ENCODE peak calls at places on chromosomes 4 and X, in six cellular contexts. I is SK-N-SH, L is K562, O is HepG2, P is HCT116, Z is GM12878. J is an unnamed sample. For H3K9me3, the result is how much of the 10 kb centered on the place peaks cover.

GRCh38 chrX:12949927-12950656 is 24.8 kb upstream of the TMSB4X start:
- DNase-seq in I (no peak), L (peak), O (no peak), P (no peak), Z (peak), J (no peak)

GRCh38 chr4:33467291-33467690 is 2747.1 kb downstream of the PCDH7 start:
- DNase-seq in I (no peak), L (peak), O (no peak), P (no peak), Z (no peak), J (no peak)

GRCh38 chr4:152356428-152357034 is 179.4 kb downstream of the FBXW7 start:
- DNase-seq in I (no peak), L (no peak), O (peak), P (no peak), Z (no peak), J (no peak)

GRCh38 chrX:133495464-133496391 is 80.4 kb upstream of the GPC4 start:
- DNase-seq in I (no peak), L (no peak), O (no peak), P (no peak), Z (no peak), J (no peak)

GRCh38 chr4:89024051-89024675 is 32.8 kb downstream of the FAM13A start:
- DNase-seq in I (peak), L (peak), O (peak), P (peak), Z (peak), J (peak)

GRCh38 chr4:140071806-140072205 is 82.2 kb downstream of the MAML3 start:
- DNase-seq in I (no peak), L (no peak), O (no peak), P (no peak), Z (peak), J (no peak)

GRCh38 chrX:45003080-45003479 is 130.1 kb downstream of the KDM6A start:
- DNase-seq in I (no peak), L (no peak), O (no peak), P (no peak), Z (no peak), J (no peak)

GRCh38 chr4:87529187-87529586 is at the start of gene SPARCL1:
- DNase-seq in I (no peak), L (no peak), O (no peak), P (no peak), Z (no peak), J (no peak)

GRCh38 chr4:45442466-45442865 is 681.4 kb downstream of the GABRG1 start:
- DNase-seq in I (peak), L (no peak), O (no peak), P (no peak), Z (no peak), J (no peak)

GRCh38 chrX:106356580-106356979 is 188.5 kb downstream of the PWWP3B start:
- DNase-seq in I (no peak), L (no peak), O (no peak), P (no peak), Z (no peak), J (no peak)

GRCh38 chrX:17527932-17528331 is 152.9 kb downstream of the NHS start:
- DNase-seq in I (no peak), L (no peak), O (no peak), P (no peak), Z (no peak), J (no peak)

GRCh38 chr4:2939383-2940243 is 23.6 kb downstream of the NOP14 start:
- DNase-seq in I (no peak), L (no peak), O (no peak), P (no peak), Z (no peak), J (no peak)

GRCh38 chr4:149512489-149512888 is 303.2 kb downstream of the IQCM start:
- DNase-seq in I (no peak), L (no peak), O (no peak), P (no peak), Z (no peak), J (no peak)

GRCh38 chr4:153438916-153439756 is 27.0 kb upstream of the TMEM131L start:
- DNase-seq in I (no peak), L (no peak), O (no peak), P (no peak), Z (peak), J (no peak)

GRCh38 chrX:31038585-31039326 is 33.1 kb downstream of the FTHL17 start:
- DNase-seq in I (peak), L (peak), O (peak), P (no peak), Z (no peak), J (no peak)

GRCh38 chrX:24956828-24957227 is 58.9 kb downstream of the ARX start:
- DNase-seq in I (no peak), L (no peak), O (no peak), P (no peak), Z (no peak), J (no peak)

GRCh38 chr4:101780284-101780683 is 10.2 kb upstream of the BANK1 start:
- DNase-seq in I (no peak), L (no peak), O (no peak), P (no peak), Z (no peak), J (no peak)

GRCh38 chr4:101777431-101777830 is 13.1 kb upstream of the BANK1 start:
- DNase-seq in I (no peak), L (no peak), O (no peak), P (no peak), Z (no peak), J (no peak)

DNA sequence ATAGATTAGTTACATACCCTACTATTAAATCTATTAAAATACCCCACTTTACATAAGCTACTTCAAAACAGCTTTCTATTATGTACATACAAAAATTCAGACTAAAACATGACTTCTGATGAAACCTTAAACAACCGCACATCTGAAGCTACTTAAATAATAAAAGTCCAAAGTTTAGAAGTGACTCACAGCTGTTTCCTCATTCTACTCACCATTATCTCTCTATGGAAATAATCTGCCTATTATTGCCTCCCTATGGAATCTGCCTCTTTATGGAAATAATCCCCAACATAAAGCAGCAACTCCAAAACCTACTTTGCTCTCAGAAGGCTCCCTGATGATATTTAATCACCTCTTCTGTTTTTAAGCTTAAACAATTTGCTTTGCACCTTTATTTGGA is 15.7 kb upstream of the BANK1 start:
- DNase-seq in I (no peak), L (no peak), O (peak), P (no peak), Z (no peak), J (no peak)
- TF ChIP-seq REST in I (no peak), L (no peak), O (no peak), P (no peak), Z (no peak), J (no peak)

DNA sequence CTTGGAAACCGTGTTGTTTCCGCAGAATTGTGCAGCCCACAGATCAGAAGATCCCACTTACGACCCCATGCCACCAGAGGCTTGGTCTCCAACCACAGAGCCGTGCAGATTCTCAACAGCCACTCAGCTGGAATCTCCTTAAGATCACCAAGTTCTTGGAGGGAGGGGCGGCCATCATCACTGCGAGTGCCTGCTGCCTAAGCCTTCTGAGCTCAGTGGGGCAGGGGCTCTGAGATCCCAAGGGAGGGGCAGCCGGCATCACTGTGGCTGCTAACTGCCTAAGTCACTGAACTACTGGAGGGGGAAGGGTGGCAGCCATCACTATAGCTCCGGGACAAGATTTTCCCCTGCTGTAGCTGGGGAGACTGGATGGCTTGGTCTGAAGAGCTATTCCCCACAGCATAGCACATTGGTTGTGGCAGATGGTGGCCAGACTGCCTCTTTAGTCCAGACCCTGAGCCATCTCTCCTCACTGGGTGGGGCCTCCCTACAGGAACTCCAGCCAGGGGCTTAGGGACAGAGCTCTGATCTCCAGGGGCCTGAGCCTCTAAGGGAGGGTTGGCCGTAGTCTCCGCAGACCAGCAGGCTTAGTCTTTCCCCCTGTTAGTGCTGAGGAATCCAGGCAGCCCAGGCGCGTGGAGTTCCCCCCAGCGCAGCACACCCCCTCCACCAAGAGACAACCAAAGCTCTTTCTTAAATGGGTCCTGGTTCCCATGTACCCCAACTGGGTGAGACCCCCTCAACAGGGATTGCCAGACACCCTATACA is 1483.9 kb downstream of the ADGRL3 start:
- DNase-seq in I (no peak), L (no peak), O (no peak), P (no peak), Z (no peak), J (no peak)
- TF ChIP-seq SIN3A in I (no peak), L (no peak), O (no peak), P (no peak), Z (no peak), J (no peak)

DNA sequence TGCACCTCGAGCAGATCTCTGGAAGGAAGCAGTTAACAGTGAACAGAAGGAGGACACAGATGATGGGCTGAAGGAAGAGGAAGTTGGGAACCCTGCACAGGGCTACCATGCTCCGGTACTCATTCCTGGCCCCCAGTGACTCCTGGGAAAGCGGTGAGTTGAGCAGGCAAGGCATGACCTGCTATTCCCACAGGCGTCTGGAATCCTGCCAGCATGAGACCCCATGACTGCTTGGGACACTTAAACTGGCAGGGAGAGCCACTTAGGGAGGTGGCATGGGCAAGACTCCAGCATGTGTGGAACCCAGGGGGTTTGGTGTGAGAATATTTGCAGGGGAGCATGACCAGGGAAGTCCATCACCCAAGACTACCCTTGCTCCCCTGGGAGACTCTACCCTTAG is 1056.4 kb upstream of the POU3F4 start:
- DNase-seq in I (no peak), L (no peak), O (no peak), P (no peak), Z (no peak), J (no peak)
- H3K9me3 ChIP-seq in I (under half), L (under half), O (under half), P (under half), Z (under half), J (under half)

GRCh38 chrX:23742693-23743622 is at the start of gene ACOT9:
- DNase-seq in I (peak), L (peak), O (peak), P (peak), Z (peak), J (no peak)

GRCh38 chrX:23745786-23746185 is 2.7 kb upstream of the ACOT9 start:
- DNase-seq in I (no peak), L (no peak), O (no peak), P (no peak), Z (no peak), J (no peak)

GRCh38 chrX:23737413-23737812 is 5.7 kb downstream of the ACOT9 start:
- DNase-seq in I (no peak), L (no peak), O (no peak), P (no peak), Z (no peak), J (no peak)

GRCh38 chrX:23742174-23742692 is 843 bp downstream of the ACOT9 start:
- DNase-seq in I (peak), L (no peak), O (peak), P (no peak), Z (no peak), J (no peak)
- TF ChIP-seq REST in I (no peak), L (no peak), O (no peak), P (no peak), Z (no peak), J (no peak)